ENCODE peak calls at places on chromosomes 3 and 15, in four cellular contexts. E is H4, F is NCI-H2081, S is HT-29. Q is an unnamed sample.

GRCh38 chr3:71578045-71578730 is 5.3 kb downstream of the FOXP1 start:
- DNase-seq in E (no peak), F (no peak), S (no peak), Q (no peak)

GRCh38 chr15:28934645-28935044 is 48.9 kb downstream of the APBA2 start:
- DNase-seq in F (no peak), E (no peak), S (no peak), Q (no peak)

GRCh38 chr15:42364529-42364928 is 5.2 kb downstream of the CAPN3 start:
- DNase-seq in S (peak), E (no peak), F (peak), Q (no peak)

GRCh38 chr3:113697192-113698090 is 999 bp upstream of the USF3 start:
- DNase-seq in F (peak), E (peak), S (peak), Q (no peak)

GRCh38 chr3:69012111-69012835 is 1.2 kb downstream of the EOGT start:
- DNase-seq in S (no peak), E (no peak), F (no peak), Q (no peak)

GRCh38 chr3:86228106-86228505 is 762.8 kb downstream of the VGLL3 start:
- DNase-seq in S (no peak), F (no peak), E (no peak), Q (no peak)

GRCh38 chr3:31405515-31405914 is 127.2 kb upstream of the STT3B start:
- DNase-seq in S (no peak), F (no peak), E (no peak), Q (no peak)

GRCh38 chr15:98953000-98953776 is 54.4 kb downstream of the PGPEP1L start:
- DNase-seq in E (no peak), S (no peak), F (no peak), Q (no peak)

GRCh38 chr15:70512772-70513362 is 250.5 kb downstream of the UACA start:
- DNase-seq in F (peak), S (peak), E (peak), Q (no peak)

GRCh38 chr3:112973325-112974177 is 1.4 kb downstream of the CD200R1 start:
- DNase-seq in E (no peak), F (no peak), S (no peak), Q (no peak)

GRCh38 chr15:90322531-90322930 is 29.6 kb upstream of the ZNF774 start:
- DNase-seq in S (no peak), F (no peak), E (no peak), Q (no peak)

GRCh38 chr15:67670647-67671305 is 128.3 kb downstream of the MAP2K5 start:
- DNase-seq in F (no peak), S (no peak), E (no peak), Q (no peak)

GRCh38 chr15:68598171-68599152 is 19.7 kb downstream of the CORO2B start:
- DNase-seq in F (no peak), E (no peak), S (no peak), Q (no peak)

GRCh38 chr3:57803647-57804081 is 47.6 kb downstream of the SLMAP start:
- DNase-seq in E (peak), F (no peak), S (peak), Q (peak)

GRCh38 chr15:90095521-90095959 is 6.7 kb downstream of the IDH2 start:
- DNase-seq in E (no peak), S (no peak), F (peak), Q (no peak)

GRCh38 chr3:104873331-104873730 is 493.4 kb upstream of the ALCAM start:
- DNase-seq in E (no peak), F (no peak), S (no peak), Q (no peak)

GRCh38 chr3:42705039-42705767 is 2.6 kb upstream of the HHATL start:
- DNase-seq in E (no peak), F (no peak), S (no peak), Q (no peak)

GRCh38 chr3:194285024-194285858 is 65.9 kb downstream of the CPN2 start:
- DNase-seq in E (no peak), S (no peak), F (no peak), Q (no peak)

GRCh38 chr15:69277316-69277715 is 21.4 kb upstream of the PAQR5 start:
- DNase-seq in E (no peak), F (no peak), S (no peak), Q (no peak)

GRCh38 chr3:4426261-4426781 is 40.7 kb downstream of the SUMF1 start:
- DNase-seq in S (no peak), E (no peak), F (no peak), Q (no peak)

GRCh38 chr3:59540696-59541095 is 490.9 kb upstream of the CFAP20DC start:
- DNase-seq in S (no peak), F (no peak), E (no peak), Q (no peak)

GRCh38 chr15:89828324-89829145 is 13.9 kb upstream of the ANPEP start:
- DNase-seq in S (peak), E (no peak), F (no peak), Q (no peak)

GRCh38 chr3:172516318-172517214 is 6.7 kb downstream of the TNFSF10 start:
- DNase-seq in S (peak), E (peak), F (no peak), Q (peak)

GRCh38 chr3:64838150-64838735 is 150.4 kb upstream of the ADAMTS9 start:
- DNase-seq in F (no peak), S (no peak), E (no peak), Q (no peak)

GRCh38 chr15:32936283-32936918 is 218.6 kb downstream of the GREM1 start:
- DNase-seq in E (peak), S (peak), F (peak), Q (no peak)

GRCh38 chr3:151305081-151305777 is 11.4 kb downstream of the GPR87 start:
- DNase-seq in F (no peak), E (peak), S (peak), Q (no peak)

GRCh38 chr3:12135029-12135634 is 23.6 kb downstream of the TIMP4 start:
- DNase-seq in E (peak), S (peak), F (peak), Q (no peak)

GRCh38 chr15:70866982-70867644 is 13.2 kb upstream of the LARP6 start:
- DNase-seq in E (no peak), F (no peak), S (no peak), Q (no peak)

GRCh38 chr3:172449468-172450149 is 1.4 kb upstream of the GHSR start:
- DNase-seq in E (peak), F (no peak), S (no peak), Q (no peak)

GRCh38 chr3:180749322-180749721 is 70.0 kb upstream of the CCDC39 start:
- DNase-seq in S (no peak), F (no peak), E (no peak), Q (no peak)

GRCh38 chr3:39327053-39327745 is 2.3 kb upstream of the CCR8 start:
- DNase-seq in F (no peak), E (no peak), S (no peak), Q (no peak)

GRCh38 chr15:67461735-67462134 is 59.2 kb upstream of the C15orf61 start:
- DNase-seq in F (no peak), E (no peak), S (no peak), Q (no peak)

GRCh38 chr3:16425398-16426057 is 88.0 kb downstream of the RFTN1 start:
- DNase-seq in F (no peak), E (no peak), S (no peak), Q (no peak)

GRCh38 chr3:152051501-152052404 is 178.3 kb downstream of the SUCNR1 start:
- DNase-seq in E (no peak), F (peak), S (no peak), Q (no peak)

GRCh38 chr3:61682671-61683408 is 121.5 kb downstream of the PTPRG start:
- DNase-seq in E (peak), S (no peak), F (peak), Q (no peak)

GRCh38 chr3:12954891-12955650 is 113.7 kb upstream of the RPL32 start:
- DNase-seq in S (peak), E (peak), F (peak), Q (peak)

GRCh38 chr3:24323272-24323671 is 171.4 kb downstream of the THRB start:
- DNase-seq in F (no peak), S (no peak), E (no peak), Q (no peak)